ENCODE peak calls at places on chromosome 4, in eight cellular contexts. Y is ovary, K is uterus, N is MM.1S, M is tibial artery, X is osteoblast, G is upper lobe of left lung, A is body of pancreas. I is an unnamed sample.

GRCh38 chr4:23819041-23819511 is 70.8 kb downstream of the PPARGC1A start:
- DNase-seq in G (no peak), N (no peak), X (no peak), M (no peak), Y (no peak), K (no peak), A (peak; percentile 9), I (no peak)

GRCh38 chr4:149280886-149281285 is 534.8 kb downstream of the IQCM start:
- DNase-seq in X (no peak), N (no peak), G (no peak), K (no peak), Y (no peak), A (no peak), M (no peak), I (no peak)

GRCh38 chr4:340011-340410 is 2.4 kb downstream of the ZNF141 start:
- DNase-seq in N (no peak), X (peak; percentile 29), Y (no peak), K (no peak), M (no peak), G (no peak), A (no peak), I (no peak)

GRCh38 chr4:1235381-1236102 is 13.4 kb downstream of the CTBP1 start:
- DNase-seq in M (peak; percentile 9), K (peak; percentile 14), X (peak; percentile 85), Y (no peak), G (no peak), A (no peak), N (no peak), I (no peak)

GRCh38 chr4:57425610-57426009 is 315.4 kb upstream of the IGFBP7 start:
- DNase-seq in Y (no peak), X (no peak), K (no peak), N (no peak), G (no peak), A (no peak), M (no peak), I (no peak)

GRCh38 chr4:13159041-13159620 is 325.0 kb downstream of the RAB28 start:
- DNase-seq in Y (no peak), K (no peak), A (no peak), M (no peak), G (no peak), N (no peak), X (no peak), I (no peak)

GRCh38 chr4:128155231-128155855 is 94.2 kb downstream of the LARP1B start:
- DNase-seq in A (no peak), X (no peak), N (no peak), K (no peak), M (no peak), G (no peak), Y (no peak), I (no peak)

GRCh38 chr4:74344031-74344430 is 20.9 kb upstream of the EREG start:
- DNase-seq in M (no peak), K (no peak), Y (no peak), A (no peak), G (no peak), N (no peak), X (no peak), I (no peak)

GRCh38 chr4:173859091-173859713 is 329.2 kb upstream of the HAND2 start:
- DNase-seq in M (no peak), Y (no peak), K (no peak), X (no peak), N (no peak), G (no peak), A (no peak), I (no peak)

GRCh38 chr4:103996637-103997036 is 276.9 kb upstream of the TACR3 start:
- DNase-seq in N (no peak), M (no peak), A (peak; percentile 46), X (peak; percentile 6), Y (no peak), K (no peak), G (peak; percentile 32), I (no peak)

GRCh38 chr4:91436556-91436955 is 867.2 kb upstream of the GRID2 start:
- DNase-seq in X (no peak), G (no peak), A (no peak), K (no peak), Y (no peak), N (peak; percentile 63), M (no peak), I (no peak)

GRCh38 chr4:6250235-6250983 is 19.2 kb upstream of the WFS1 start:
- DNase-seq in A (peak; percentile 47), Y (no peak), M (no peak), G (no peak), N (peak; percentile 75), K (no peak), X (peak; percentile 97), I (peak; percentile 75)

GRCh38 chr4:168505996-168506395 is 9.1 kb downstream of the PALLD start:
- DNase-seq in A (no peak), N (no peak), K (no peak), Y (no peak), X (no peak), M (no peak), G (no peak), I (no peak)

GRCh38 chr4:20370284-20370683 is 118.6 kb downstream of the SLIT2 start:
- DNase-seq in N (no peak), X (no peak), A (no peak), M (no peak), G (no peak), Y (no peak), K (no peak), I (no peak)

GRCh38 chr4:127559981-127560380 is 72.8 kb upstream of the INTU start:
- DNase-seq in M (no peak), A (no peak), N (no peak), G (no peak), Y (no peak), X (no peak), K (no peak), I (no peak)

GRCh38 chr4:118171381-118171780 is 137.1 kb downstream of the NDST3 start:
- DNase-seq in Y (no peak), A (no peak), M (no peak), N (no peak), K (no peak), G (no peak), X (no peak), I (no peak)

GRCh38 chr4:37795796-37796195 is 30.7 kb upstream of the PGM2 start:
- DNase-seq in M (no peak), X (no peak), K (no peak), A (no peak), G (no peak), N (no peak), Y (no peak), I (no peak)

GRCh38 chr4:38785041-38785790 is 2.4 kb upstream of the TLR10 start:
- DNase-seq in X (no peak), Y (no peak), A (no peak), K (no peak), M (no peak), G (no peak), N (no peak), I (no peak)

GRCh38 chr4:128286474-128287158 is 997 bp downstream of the PGRMC2 start:
- DNase-seq in N (peak; percentile 59), G (no peak), K (no peak), A (peak; percentile 59), Y (no peak), X (peak; percentile 76), M (no peak), I (no peak)

GRCh38 chr4:19293080-19293479 is 958.6 kb upstream of the SLIT2 start:
- DNase-seq in M (no peak), A (no peak), N (no peak), X (no peak), G (no peak), K (no peak), Y (no peak), I (no peak)

GRCh38 chr4:147769386-147769785 is 37.5 kb downstream of the ARHGAP10 start:
- DNase-seq in N (no peak), G (no peak), K (no peak), Y (no peak), M (no peak), A (no peak), X (no peak), I (no peak)

GRCh38 chr4:10054571-10055041 is 33.3 kb upstream of the SLC2A9 start:
- DNase-seq in G (no peak), N (no peak), X (no peak), Y (no peak), A (no peak), K (no peak), M (no peak), I (no peak)

DNA sequence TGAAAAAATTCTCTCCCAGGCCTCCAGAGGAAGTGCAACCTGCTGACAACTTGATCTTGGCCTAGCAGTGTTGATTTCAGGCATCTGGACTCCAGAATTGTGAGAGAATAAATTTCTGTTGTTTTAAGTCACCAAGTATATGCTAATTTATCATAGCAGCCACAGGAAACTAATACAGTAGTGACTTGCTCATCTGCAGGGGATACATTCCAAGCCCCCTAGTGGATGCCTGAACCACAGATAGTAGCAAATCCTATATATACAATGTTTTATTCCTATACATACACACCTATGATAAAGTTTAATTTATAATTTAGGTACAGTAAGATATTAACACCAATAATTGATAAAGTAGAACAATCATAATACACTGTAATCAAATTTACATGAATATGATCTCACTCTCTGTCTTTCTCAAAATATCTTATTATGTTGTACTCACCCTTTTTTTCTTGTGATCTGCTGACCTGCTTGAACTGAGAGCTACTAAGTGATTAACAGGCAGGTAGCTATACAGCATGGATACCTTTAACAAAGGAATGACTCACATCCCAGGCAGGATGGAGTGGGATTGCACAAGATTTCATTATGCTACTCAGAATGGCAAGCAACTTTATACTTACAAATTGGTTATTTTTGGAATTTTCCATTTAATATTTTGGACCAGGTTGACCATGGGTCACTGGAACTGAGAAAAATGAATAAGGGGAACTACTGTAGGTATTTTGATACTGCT is 501.1 kb downstream of the KCNIP4 start:
- DNase-seq in K (no peak), Y (no peak), G (no peak), M (no peak), N (no peak), X (no peak), A (no peak), I (no peak)
- TF ChIP-seq CTCF in K (no peak), Y (no peak), G (no peak), M (no peak), N (no peak), X (no peak), A (no peak), I (no peak)

DNA sequence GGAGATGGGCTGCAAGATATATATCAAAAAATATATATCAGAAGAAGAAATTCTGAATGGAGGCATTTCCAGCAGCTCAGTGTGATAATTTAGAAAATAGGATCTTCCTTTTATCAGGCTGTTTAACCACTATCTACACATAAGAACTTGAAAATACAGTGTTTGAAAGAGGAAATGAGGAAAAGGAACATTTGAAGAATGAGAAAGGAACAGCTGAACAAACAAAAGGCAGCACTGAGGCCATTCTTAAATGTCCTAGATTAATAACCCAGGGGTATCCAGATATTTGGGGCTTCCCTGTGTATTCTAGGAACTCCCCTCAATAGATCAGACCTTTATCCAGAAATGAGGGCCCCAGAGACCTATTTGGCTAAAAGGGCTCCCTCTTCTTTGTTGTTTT is 4.1 kb downstream of the SLC39A8 start:
- DNase-seq in A (no peak), M (no peak), X (no peak), G (no peak), K (no peak), N (no peak), Y (no peak), I (no peak)
- H3K4me1 ChIP-seq in A (peaks cover 53% of the 10 kb centered on the region), M (no peaks in the 10 kb centered on the region), X (peaks cover 15% of the 10 kb centered on the region), G (peaks cover 24% of the 10 kb centered on the region), K (no peaks in the 10 kb centered on the region), N (peaks cover 24% of the 10 kb centered on the region), Y (peaks cover 7% of the 10 kb centered on the region), I (no peaks in the 10 kb centered on the region)

GRCh38 chr4:8581094-8581861 is 1.1 kb downstream of the GPR78 start:
- DNase-seq in X (peak; percentile 55), K (peak; percentile 1), Y (no peak), N (no peak), G (no peak), A (no peak), M (no peak), I (no peak)
- H3K4me3 ChIP-seq in X (no peak overlapping the region), K (no peak overlapping the region), Y (no peak overlapping the region), N (no peak overlapping the region), G (no peak overlapping the region), A (no peak overlapping the region), M (no peak overlapping the region), I (no peak overlapping the region)

GRCh38 chr4:15006416-15007024 is 4.2 kb downstream of the CPEB2 start:
- DNase-seq in K (no peak), N (peak; percentile 33), Y (no peak), X (no peak), G (no peak), A (no peak), M (no peak), I (no peak)
- TF ChIP-seq CTCF in K (no peak), N (peak; percentile 69), Y (no peak), X (peak; percentile 33), G (no peak), A (no peak), M (no peak), I (no peak)